ENCODE peak calls at places on chromosomes 1 and 21, in six cellular contexts. One of them, this sample, is unnamed.

GRCh38 chr21:34992180-34992579 is 56.9 kb downstream of the RUNX1 start:
- DNase-seq in progenitor cell of endocrine pancreas: no peak
- DNase-seq in heart right ventricle: no peak
- DNase-seq in stomach: no peak
- DNase-seq in fibroblast of mammary gland: no peak
- DNase-seq in fibroblast of lung: no peak
- DNase-seq in this sample: no peak

GRCh38 chr1:59367269-59368006 is 70.5 kb downstream of the FGGY start:
- DNase-seq in progenitor cell of endocrine pancreas: no peak
- DNase-seq in heart right ventricle: peak
- DNase-seq in stomach: peak
- DNase-seq in fibroblast of mammary gland: peak
- DNase-seq in fibroblast of lung: peak
- DNase-seq in this sample: peak

GRCh38 chr1:92192246-92192645 is 25.5 kb upstream of the C1orf146 start:
- DNase-seq in progenitor cell of endocrine pancreas: no peak
- DNase-seq in heart right ventricle: no peak
- DNase-seq in stomach: no peak
- DNase-seq in fibroblast of mammary gland: no peak
- DNase-seq in fibroblast of lung: no peak
- DNase-seq in this sample: no peak

GRCh38 chr1:99627615-99628014 is 18.3 kb upstream of the PALMD start:
- DNase-seq in progenitor cell of endocrine pancreas: no peak
- DNase-seq in heart right ventricle: no peak
- DNase-seq in stomach: no peak
- DNase-seq in fibroblast of mammary gland: no peak
- DNase-seq in fibroblast of lung: no peak
- DNase-seq in this sample: no peak

GRCh38 chr21:46477765-46478164 is 19.1 kb downstream of the DIP2A start:
- DNase-seq in progenitor cell of endocrine pancreas: no peak
- DNase-seq in heart right ventricle: no peak
- DNase-seq in stomach: no peak
- DNase-seq in fibroblast of mammary gland: peak
- DNase-seq in fibroblast of lung: peak
- DNase-seq in this sample: peak

GRCh38 chr1:156705321-156705917 is at the start of gene CRABP2:
- DNase-seq in progenitor cell of endocrine pancreas: no peak
- DNase-seq in heart right ventricle: no peak
- DNase-seq in stomach: no peak
- DNase-seq in fibroblast of mammary gland: peak
- DNase-seq in fibroblast of lung: peak
- DNase-seq in this sample: peak

GRCh38 chr1:109980324-109981127 is 4.0 kb upstream of the AHCYL1 start:
- DNase-seq in progenitor cell of endocrine pancreas: no peak
- DNase-seq in heart right ventricle: no peak
- DNase-seq in stomach: peak
- DNase-seq in fibroblast of mammary gland: no peak
- DNase-seq in fibroblast of lung: no peak
- DNase-seq in this sample: no peak

GRCh38 chr21:27572681-27573080 is 605.8 kb upstream of the ADAMTS5 start:
- DNase-seq in progenitor cell of endocrine pancreas: no peak
- DNase-seq in heart right ventricle: no peak
- DNase-seq in stomach: no peak
- DNase-seq in fibroblast of mammary gland: peak
- DNase-seq in fibroblast of lung: peak
- DNase-seq in this sample: peak

GRCh38 chr21:45478816-45479669 is 63.2 kb downstream of the SLC19A1 start:
- DNase-seq in progenitor cell of endocrine pancreas: no peak
- DNase-seq in heart right ventricle: no peak
- DNase-seq in stomach: no peak
- DNase-seq in fibroblast of mammary gland: no peak
- DNase-seq in fibroblast of lung: no peak
- DNase-seq in this sample: no peak

GRCh38 chr1:106937104-106937503 is 119.4 kb upstream of the PRMT6 start:
- DNase-seq in progenitor cell of endocrine pancreas: no peak
- DNase-seq in heart right ventricle: no peak
- DNase-seq in stomach: no peak
- DNase-seq in fibroblast of mammary gland: peak
- DNase-seq in fibroblast of lung: peak
- DNase-seq in this sample: peak

GRCh38 chr21:45326169-45326833 is 38.6 kb upstream of the POFUT2 start:
- DNase-seq in progenitor cell of endocrine pancreas: no peak
- DNase-seq in heart right ventricle: no peak
- DNase-seq in stomach: no peak
- DNase-seq in fibroblast of mammary gland: peak
- DNase-seq in fibroblast of lung: no peak
- DNase-seq in this sample: no peak

GRCh38 chr1:20483098-20483832 is 2.7 kb downstream of the CAMK2N1 start:
- DNase-seq in progenitor cell of endocrine pancreas: no peak
- DNase-seq in heart right ventricle: no peak
- DNase-seq in stomach: no peak
- DNase-seq in fibroblast of mammary gland: no peak
- DNase-seq in fibroblast of lung: no peak
- DNase-seq in this sample: no peak
- TF ChIP-seq CTCF in progenitor cell of endocrine pancreas: no peak
- TF ChIP-seq CTCF in heart right ventricle: no peak
- TF ChIP-seq CTCF in stomach: no peak
- TF ChIP-seq CTCF in fibroblast of mammary gland: no peak
- TF ChIP-seq CTCF in fibroblast of lung: no peak
- TF ChIP-seq CTCF in this sample: no peak

GRCh38 chr1:47333922-47334764 is 553 bp downstream of the CMPK1 start:
- DNase-seq in progenitor cell of endocrine pancreas: peak
- DNase-seq in heart right ventricle: peak
- DNase-seq in stomach: peak
- DNase-seq in fibroblast of mammary gland: peak
- DNase-seq in fibroblast of lung: peak
- DNase-seq in this sample: peak
- TF ChIP-seq CTCF in progenitor cell of endocrine pancreas: peak
- TF ChIP-seq CTCF in heart right ventricle: peak
- TF ChIP-seq CTCF in stomach: no peak
- TF ChIP-seq CTCF in fibroblast of mammary gland: peak
- TF ChIP-seq CTCF in fibroblast of lung: peak
- TF ChIP-seq CTCF in this sample: peak

GRCh38 chr1:53473463-53473862 is 14.3 kb downstream of the DMRTB1 start:
- DNase-seq in progenitor cell of endocrine pancreas: no peak
- DNase-seq in heart right ventricle: no peak
- DNase-seq in stomach: no peak
- DNase-seq in fibroblast of mammary gland: peak
- DNase-seq in fibroblast of lung: no peak
- DNase-seq in this sample: peak
- TF ChIP-seq CTCF in progenitor cell of endocrine pancreas: peak
- TF ChIP-seq CTCF in heart right ventricle: peak
- TF ChIP-seq CTCF in stomach: no peak
- TF ChIP-seq CTCF in fibroblast of mammary gland: peak
- TF ChIP-seq CTCF in fibroblast of lung: peak
- TF ChIP-seq CTCF in this sample: peak

DNA sequence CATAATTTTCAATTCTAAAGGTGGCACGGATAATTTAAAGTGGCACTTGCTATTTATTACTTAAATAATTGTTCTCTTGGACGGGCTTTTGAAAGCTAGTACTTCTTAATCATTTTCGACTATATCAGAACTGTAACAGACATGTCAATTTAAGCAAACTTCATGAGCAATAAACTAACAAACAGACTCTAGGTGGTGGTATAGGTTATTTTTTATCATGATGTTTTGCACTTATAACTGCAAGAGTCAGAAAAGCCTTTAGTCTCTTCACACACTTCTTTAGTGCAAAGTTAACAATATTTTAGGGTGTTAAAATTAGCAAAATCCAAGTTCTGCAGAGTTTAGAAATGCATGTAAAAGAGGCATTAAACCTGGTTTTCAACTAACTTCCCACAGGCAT is 2.2 kb downstream of the NRIP1 start:
- DNase-seq in progenitor cell of endocrine pancreas: no peak
- DNase-seq in heart right ventricle: no peak
- DNase-seq in stomach: no peak
- DNase-seq in fibroblast of mammary gland: peak
- DNase-seq in fibroblast of lung: peak
- DNase-seq in this sample: peak
- TF ChIP-seq CTCF in progenitor cell of endocrine pancreas: no peak
- TF ChIP-seq CTCF in heart right ventricle: peak
- TF ChIP-seq CTCF in stomach: no peak
- TF ChIP-seq CTCF in fibroblast of mammary gland: peak
- TF ChIP-seq CTCF in fibroblast of lung: no peak
- TF ChIP-seq CTCF in this sample: peak

This sample was measured in choroid plexus epithelial cell.